ENCODE peak calls at places on chromosome 5, in nine cellular contexts. R, Q, S, Y, G, W, C, O and J are unnamed samples. For H3K9me3, the result is how much of the 10 kb centered on the place peaks cover.

GRCh38 chr5:15746833-15747232 is 246.9 kb downstream of the FBXL7 start:
- DNase-seq in R (no peak), Q (no peak), S (no peak), Y (no peak), G (no peak), W (peak), C (no peak), O (no peak), J (no peak)

GRCh38 chr5:78985407-78986223 is 505 bp upstream of the ARSB start:
- DNase-seq in R (peak), Q (peak), S (peak), Y (peak), G (no peak), W (peak), C (peak), O (no peak), J (peak)

GRCh38 chr5:138179277-138179857 is 455 bp downstream of the KIF20A start:
- DNase-seq in R (no peak), Q (no peak), S (no peak), Y (no peak), G (no peak), W (no peak), C (no peak), O (no peak), J (no peak)

GRCh38 chr5:133611357-133612020 is 852 bp downstream of the FSTL4 start:
- DNase-seq in R (no peak), Q (no peak), S (no peak), Y (no peak), G (no peak), W (no peak), C (no peak), O (no peak), J (no peak)

GRCh38 chr5:81749186-81749561 is 1.7 kb downstream of the SSBP2 start:
- DNase-seq in R (no peak), Q (no peak), S (no peak), Y (peak), G (no peak), W (no peak), C (no peak), O (no peak), J (no peak)

GRCh38 chr5:134547999-134548626 is 22.6 kb downstream of the JADE2 start:
- DNase-seq in R (no peak), Q (no peak), S (no peak), Y (no peak), G (peak), W (no peak), C (no peak), O (no peak), J (no peak)

GRCh38 chr5:169591636-169592035 is 8.1 kb downstream of the SPDL1 start:
- DNase-seq in R (peak), Q (no peak), S (no peak), Y (no peak), G (no peak), W (no peak), C (peak), O (no peak), J (no peak)

GRCh38 chr5:83474170-83474796 is 2.7 kb downstream of the VCAN start:
- DNase-seq in R (peak), Q (peak), S (peak), Y (peak), G (peak), W (no peak), C (peak), O (peak), J (peak)

GRCh38 chr5:77300457-77300856 is 90.0 kb downstream of the PDE8B start:
- DNase-seq in R (no peak), Q (no peak), S (no peak), Y (no peak), G (no peak), W (no peak), C (no peak), O (no peak), J (no peak)

GRCh38 chr5:14165375-14166091 is 22.4 kb downstream of the TRIO start:
- DNase-seq in R (peak), Q (no peak), S (no peak), Y (no peak), G (no peak), W (peak), C (peak), O (no peak), J (no peak)

GRCh38 chr5:143004361-143004802 is 234.2 kb downstream of the ARHGAP26 start:
- DNase-seq in R (peak), Q (no peak), S (no peak), Y (no peak), G (no peak), W (no peak), C (no peak), O (no peak), J (no peak)

GRCh38 chr5:109413463-109413862 is 3.7 kb upstream of the PJA2 start:
- DNase-seq in R (peak), Q (no peak), S (no peak), Y (peak), G (no peak), W (no peak), C (no peak), O (no peak), J (no peak)

GRCh38 chr5:96093890-96094381 is 132.3 kb upstream of the ELL2 start:
- DNase-seq in R (peak), Q (no peak), S (no peak), Y (no peak), G (no peak), W (no peak), C (peak), O (no peak), J (no peak)

GRCh38 chr5:151895660-151896040 is 29.0 kb downstream of the GLRA1 start:
- DNase-seq in R (peak), Q (no peak), S (no peak), Y (no peak), G (no peak), W (no peak), C (no peak), O (no peak), J (no peak)

GRCh38 chr5:76403963-76404693 is 1.0 kb downstream of the IQGAP2 start:
- DNase-seq in R (no peak), Q (peak), S (peak), Y (peak), G (peak), W (no peak), C (no peak), O (peak), J (peak)

GRCh38 chr5:133145436-133146143 is 93.8 kb downstream of the HSPA4 start:
- DNase-seq in R (no peak), Q (no peak), S (no peak), Y (no peak), G (no peak), W (no peak), C (no peak), O (no peak), J (no peak)

GRCh38 chr5:56279979-56280378 is 46.8 kb upstream of the ANKRD55 start:
- DNase-seq in R (peak), Q (no peak), S (no peak), Y (peak), G (no peak), W (peak), C (peak), O (no peak), J (no peak)

GRCh38 chr5:40812125-40812524 is 14.0 kb upstream of the PRKAA1 start:
- DNase-seq in R (no peak), Q (no peak), S (no peak), Y (no peak), G (no peak), W (no peak), C (no peak), O (no peak), J (no peak)

GRCh38 chr5:125050926-125051325 is 304.5 kb upstream of the ZNF608 start:
- DNase-seq in R (no peak), Q (no peak), S (no peak), Y (no peak), G (no peak), W (no peak), C (no peak), O (no peak), J (no peak)

GRCh38 chr5:142434322-142434612 is 109.4 kb upstream of the SPRY4 start:
- DNase-seq in R (no peak), Q (no peak), S (no peak), Y (no peak), G (no peak), W (no peak), C (no peak), O (no peak), J (no peak)

GRCh38 chr5:173781432-173781825 is 106.7 kb upstream of the CPEB4 start:
- DNase-seq in R (no peak), Q (no peak), S (no peak), Y (no peak), G (no peak), W (no peak), C (peak), O (no peak), J (no peak)

GRCh38 chr5:146130440-146131045 is 25.2 kb upstream of the PLAC8L1 start:
- DNase-seq in R (peak), Q (no peak), S (no peak), Y (no peak), G (no peak), W (peak), C (peak), O (no peak), J (no peak)

GRCh38 chr5:162801235-162801634 is 636.2 kb upstream of the CCNG1 start:
- DNase-seq in R (no peak), Q (no peak), S (no peak), Y (no peak), G (no peak), W (no peak), C (no peak), O (no peak), J (no peak)
- H3K9me3 ChIP-seq in R (under half), Q (under half), S (under half), Y (under half), G (under half), W (under half), C (under half), O (under half), J (under half)

GRCh38 chr5:43940562-43940961 is 337.6 kb downstream of the NNT start:
- DNase-seq in R (no peak), Q (no peak), S (no peak), Y (no peak), G (no peak), W (no peak), C (no peak), O (no peak), J (no peak)
- H3K9me3 ChIP-seq in R (under half), Q (under half), S (under half), Y (under half), G (under half), W (under half), C (under half), O (under half), J (under half)

GRCh38 chr5:9082996-9083395 is 462.9 kb downstream of the SEMA5A start:
- DNase-seq in R (no peak), Q (no peak), S (no peak), Y (no peak), G (no peak), W (no peak), C (no peak), O (no peak), J (no peak)
- H3K9me3 ChIP-seq in R (under half), Q (under half), S (under half), Y (under half), G (under half), W (under half), C (under half), O (under half), J (under half)

DNA sequence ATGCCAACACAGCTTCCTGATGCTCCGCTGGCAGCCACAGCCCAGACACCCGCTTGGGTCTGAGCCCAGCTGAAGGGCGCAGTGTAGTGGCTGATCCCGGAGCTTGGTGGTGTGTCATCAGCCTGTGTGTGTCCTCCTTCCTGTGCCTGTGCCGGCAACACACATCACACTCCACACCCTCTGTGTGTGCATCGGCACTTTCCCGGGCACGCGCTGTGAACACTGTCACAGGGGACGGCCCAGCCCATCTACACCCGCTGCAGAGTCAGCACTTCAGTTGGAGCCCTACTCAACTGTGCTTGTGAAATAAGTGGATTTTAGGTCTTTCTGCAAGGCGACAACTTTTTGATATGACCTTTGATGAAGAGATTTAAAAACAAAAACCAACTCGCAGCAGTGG is 189.4 kb downstream of the IRX2 start:
- DNase-seq in R (no peak), Q (no peak), S (no peak), Y (no peak), G (no peak), W (no peak), C (no peak), O (no peak), J (no peak)
- H3K9me3 ChIP-seq in R (under half), Q (under half), S (under half), Y (under half), G (under half), W (under half), C (under half), O (under half), J (under half)

DNA sequence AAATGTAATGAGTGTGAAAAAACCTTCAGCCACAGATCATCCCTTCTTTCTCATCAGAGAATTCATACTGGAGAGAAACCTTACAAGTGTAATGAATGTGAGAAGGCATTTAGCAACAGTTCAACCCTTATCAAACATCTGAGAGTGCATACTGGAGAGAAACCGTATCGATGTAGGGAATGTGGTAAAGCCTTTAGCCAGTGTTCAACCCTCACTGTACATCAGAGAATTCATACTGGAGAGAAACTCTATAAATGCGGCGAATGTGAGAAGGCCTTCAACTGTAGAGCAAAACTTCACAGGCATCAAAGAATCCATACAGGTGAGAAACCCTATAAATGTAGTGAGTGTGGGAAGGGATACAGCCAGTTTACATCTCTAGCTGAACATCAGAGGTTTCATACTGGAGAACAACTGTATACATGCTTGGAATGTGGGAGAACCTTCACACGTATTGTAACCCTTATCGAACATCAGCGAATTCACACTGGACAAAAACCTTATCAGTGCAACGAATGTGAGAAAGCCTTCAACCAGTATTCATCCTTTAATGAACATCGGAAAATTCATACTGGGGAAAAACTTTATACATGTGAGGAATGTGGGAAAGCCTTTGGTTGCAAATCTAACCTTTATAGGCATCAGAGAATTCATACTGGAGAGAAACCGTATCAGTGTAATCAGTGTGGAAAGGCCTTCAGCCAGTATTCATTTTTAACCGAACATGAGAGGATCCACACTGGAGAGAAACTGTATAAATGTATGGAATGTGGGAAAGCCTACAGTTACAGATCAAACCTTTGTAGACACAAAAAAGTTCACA is 19.2 kb downstream of the ZNF354C start:
- DNase-seq in R (no peak), Q (no peak), S (no peak), Y (no peak), G (no peak), W (no peak), C (no peak), O (no peak), J (no peak)
- H3K9me3 ChIP-seq in R (half or more), Q (half or more), S (half or more), Y (under half), G (half or more), W (under half), C (under half), O (half or more), J (under half)